ENCODE peak calls at places on chromosomes 2 and 18, in nine cellular contexts. N, V, D, A, Z, R, U, Y and X are unnamed samples.
A peak's percentile ranks its signal among the peaks of the same experiment; 100 is the strongest.

GRCh38 chr2:231050018-231050901 is 6.4 kb upstream of the PSMD1 start:
- DNase-seq in V (no peak), Y (no peak), D (no peak), Z (no peak), R (no peak), U (no peak), N (no peak), A (no peak), X (no peak)

GRCh38 chr2:181472990-181473389 is 15.8 kb downstream of the ITGA4 start:
- DNase-seq in V (no peak), Z (no peak), D (no peak), U (no peak), Y (no peak), A (no peak), N (no peak), R (no peak), X (no peak)

GRCh38 chr18:78875268-78875997 is 104.2 kb upstream of the SALL3 start:
- DNase-seq in V (no peak), D (peak; percentile 22), Y (peak; percentile 39), Z (peak; percentile 20), R (no peak), U (no peak), N (no peak), A (peak; percentile 29), X (peak; percentile 56)

GRCh38 chr18:12397793-12398192 is 9.9 kb upstream of the PRELID3A start:
- DNase-seq in R (peak; percentile 38), Y (no peak), V (no peak), D (no peak), N (no peak), A (no peak), Z (no peak), U (no peak), X (no peak)

GRCh38 chr2:162116372-162116771 is 35.7 kb downstream of the GCG start:
- DNase-seq in D (no peak), A (no peak), Y (no peak), U (no peak), Z (no peak), N (no peak), V (no peak), R (no peak), X (no peak)

GRCh38 chr2:10810175-10811161 is 2.1 kb downstream of the PDIA6 start:
- DNase-seq in A (no peak), D (no peak), Y (no peak), U (peak; percentile 45), Z (no peak), R (peak; percentile 11), V (no peak), N (no peak), X (no peak)

GRCh38 chr2:56334622-56335021 is 150.8 kb downstream of the CCDC85A start:
- DNase-seq in D (no peak), Y (no peak), A (no peak), U (no peak), R (no peak), V (no peak), N (no peak), Z (no peak), X (no peak)

GRCh38 chr18:12254137-12254819 is at the start of gene CIDEA:
- DNase-seq in A (no peak), V (no peak), R (no peak), D (no peak), Y (no peak), Z (no peak), U (no peak), N (no peak), X (no peak)

GRCh38 chr2:59857109-59857508 is 696.3 kb downstream of the BCL11A start:
- DNase-seq in A (no peak), N (no peak), D (no peak), Y (no peak), U (no peak), V (no peak), R (no peak), Z (no peak), X (no peak)

GRCh38 chr2:46305767-46306166 is 8.6 kb downstream of the EPAS1 start:
- DNase-seq in Y (no peak), A (no peak), N (no peak), Z (no peak), U (no peak), V (no peak), R (no peak), D (no peak), X (no peak)

GRCh38 chr2:48527211-48527880 is 2.6 kb upstream of the STON1 start:
- DNase-seq in V (no peak), R (no peak), U (peak; percentile 58), N (no peak), A (no peak), Z (no peak), Y (no peak), D (no peak), X (no peak)

GRCh38 chr2:150167711-150168110 is 319.8 kb downstream of the RND3 start:
- DNase-seq in R (no peak), A (no peak), N (no peak), U (peak; percentile 77), Y (no peak), Z (no peak), V (no peak), D (no peak), X (no peak)

DNA sequence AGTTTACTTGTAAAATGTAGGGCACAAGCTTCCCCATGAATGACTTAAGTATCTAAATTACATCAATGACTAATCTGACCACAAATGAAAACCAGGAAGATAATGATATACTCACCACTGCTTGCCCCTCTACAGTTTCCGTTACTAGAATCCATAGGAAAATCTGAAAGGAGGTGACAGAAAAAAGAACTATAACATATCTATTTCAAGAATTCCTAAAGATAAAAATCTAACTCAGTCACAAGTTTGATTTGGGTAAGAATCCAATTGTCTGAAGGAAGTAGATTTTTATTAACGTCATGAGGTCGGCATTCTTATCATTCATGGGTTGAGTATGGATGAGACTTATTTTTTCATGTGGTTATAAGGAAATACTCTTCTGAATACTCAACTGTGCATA is 7.8 kb downstream of the FRZB start:
- DNase-seq in Y (no peak), U (peak; percentile 26), A (no peak), D (no peak), Z (no peak), V (no peak), R (no peak), N (no peak), X (no peak)
- H3K27ac ChIP-seq in Y (no peak overlapping the region), U (no peak overlapping the region), A (no peak overlapping the region), D (no peak overlapping the region), Z (no peak overlapping the region), V (no peak overlapping the region), R (no peak overlapping the region), N (no peak overlapping the region), X (no peak overlapping the region)

DNA sequence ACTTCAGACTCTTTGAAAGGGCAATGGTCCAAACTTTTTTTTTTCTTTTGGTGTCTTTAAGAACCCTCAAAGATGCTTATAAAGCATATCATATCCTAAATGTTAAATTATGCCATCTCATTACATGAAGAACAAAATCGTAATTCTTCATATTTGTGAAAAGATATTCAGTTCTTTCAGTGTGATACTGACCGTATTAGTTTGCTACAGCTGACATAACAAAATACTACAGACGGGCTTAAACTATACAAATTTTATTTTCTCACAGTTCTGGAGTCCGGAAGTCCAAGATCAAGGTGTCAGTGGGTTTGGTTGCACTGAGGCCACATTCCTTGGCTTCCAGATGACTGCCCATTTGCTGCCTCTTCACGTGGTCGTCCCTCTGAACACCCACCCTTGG is 1377.2 kb upstream of the ZEB2 start:
- DNase-seq in R (no peak), Y (no peak), N (no peak), A (no peak), Z (no peak), U (no peak), V (no peak), D (no peak), X (no peak)
- H3K36me3 ChIP-seq in R (no peaks in the 10 kb centered on the region), Y (no peaks in the 10 kb centered on the region), N (no peaks in the 10 kb centered on the region), A (no peaks in the 10 kb centered on the region), Z (no peaks in the 10 kb centered on the region), U (no peaks in the 10 kb centered on the region), V (no peaks in the 10 kb centered on the region), D (no peaks in the 10 kb centered on the region), X (no peaks in the 10 kb centered on the region)

GRCh38 chr2:38443021-38443541 is 66.0 kb upstream of the ATL2 start:
- DNase-seq in R (peak; percentile 82), Y (peak; percentile 48), A (no peak), V (peak; percentile 57), D (no peak), Z (no peak), N (no peak), U (no peak), X (no peak)

GRCh38 chr2:38448692-38449405 is 71.8 kb upstream of the ATL2 start:
- DNase-seq in V (no peak), Z (no peak), U (no peak), R (no peak), N (no peak), A (no peak), D (no peak), Y (no peak), X (no peak)

GRCh38 chr2:38444247-38444646 is 67.2 kb upstream of the ATL2 start:
- DNase-seq in Z (no peak), A (no peak), V (no peak), N (no peak), U (peak; percentile 43), D (no peak), Y (no peak), R (no peak), X (no peak)

GRCh38 chr2:38446972-38447561 is 70.0 kb upstream of the ATL2 start:
- DNase-seq in R (no peak), V (no peak), N (no peak), Z (no peak), D (no peak), U (no peak), Y (peak; percentile 70), A (no peak), X (no peak)

DNA sequence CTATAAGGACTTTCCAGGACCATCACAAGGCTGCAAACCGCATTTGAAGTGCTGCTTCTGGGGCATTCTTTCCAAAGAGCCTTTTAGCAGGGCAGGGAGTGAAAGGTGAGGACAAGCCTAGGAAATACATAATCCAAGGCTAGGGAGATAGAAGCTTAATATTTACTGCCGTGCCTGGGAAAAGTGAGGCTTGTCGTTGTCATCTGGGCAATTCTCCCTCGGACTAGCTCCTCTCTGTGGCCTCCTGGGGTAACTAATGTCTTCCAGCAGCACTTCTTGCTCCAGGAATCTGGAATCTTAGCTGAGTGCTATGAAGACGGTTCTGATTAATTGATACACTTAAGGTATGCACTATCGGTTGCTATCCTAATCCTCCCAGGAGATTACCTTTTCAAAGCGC is 69.3 kb upstream of the ATL2 start:
- DNase-seq in R (no peak), N (no peak), D (no peak), Z (no peak), U (no peak), V (no peak), A (no peak), Y (no peak), X (no peak)
- TF ChIP-seq CTCF in R (no peak), N (peak; percentile 44), D (peak; percentile 53), Z (no peak), U (no peak), V (no peak), A (no peak), Y (no peak), X (no peak)

DNA sequence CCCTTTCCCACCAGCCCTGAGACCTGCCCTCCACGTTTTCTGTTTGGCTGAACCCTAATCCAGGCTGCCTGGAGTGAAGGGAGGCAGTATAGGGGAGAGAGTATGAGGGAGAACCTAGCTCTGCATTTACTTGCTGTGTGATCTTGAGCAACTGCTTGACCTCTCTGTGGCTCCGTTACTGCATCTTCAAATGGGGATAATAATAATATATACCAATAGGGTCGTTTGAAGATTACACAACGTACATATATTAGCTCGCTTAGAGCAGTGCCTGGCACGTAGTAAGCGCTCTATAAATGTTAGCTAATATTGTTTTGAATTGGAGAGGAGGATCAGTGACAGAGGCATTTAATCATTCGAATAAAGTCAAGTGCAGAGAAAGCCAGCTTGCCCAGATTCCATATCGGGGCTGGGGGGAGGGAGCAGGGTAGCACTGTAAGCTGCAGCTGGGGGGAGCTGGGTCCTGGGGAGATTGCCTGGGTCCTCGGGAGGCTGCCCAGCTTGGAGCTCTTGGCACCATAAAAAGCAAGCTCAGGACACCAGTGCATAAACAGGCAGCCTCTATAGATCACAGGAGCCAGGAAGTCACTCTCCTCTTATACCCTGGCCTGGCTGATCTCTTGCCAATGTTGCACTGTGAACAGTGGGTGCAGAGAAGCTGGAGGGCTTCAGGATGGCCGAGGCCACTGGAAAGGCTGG is 19.1 kb downstream of the KCNK3 start:
- DNase-seq in Y (no peak), A (no peak), R (peak; percentile 93), V (no peak), U (no peak), Z (no peak), N (no peak), D (no peak), X (no peak)
- H3K27ac ChIP-seq in Y (peak overlapping the region; percentile 12), A (no peak overlapping the region), R (peak overlapping the region; percentile 67), V (no peak overlapping the region), U (no peak overlapping the region), Z (no peak overlapping the region), N (peak overlapping the region; percentile 75), D (peak overlapping the region; percentile 77), X (peak overlapping the region; percentile 81)